ENCODE peak calls at places on chromosomes 3 and 15, in six cellular contexts. W is Caco-2, O is AG04450, Z is psoas muscle, H is colonic mucosa, F is stomach. X is an unnamed sample.

GRCh38 chr3:10602769-10603768 is 97.7 kb upstream of the ATP2B2 start:
- DNase-seq in W (no peak), O (no peak), Z (no peak), H (no peak), F (no peak), X (peak; percentile 19)

GRCh38 chr3:118501152-118501551 is 533.5 kb downstream of the IGSF11 start:
- DNase-seq in W (peak; percentile 14), O (no peak), Z (no peak), H (peak; percentile 24), F (peak; percentile 39), X (no peak)

GRCh38 chr3:67648229-67648628 is 6.2 kb downstream of the SUCLG2 start:
- DNase-seq in W (no peak), O (no peak), Z (no peak), H (peak; percentile 31), F (no peak), X (no peak)

GRCh38 chr3:122572940-122573412 is 4.5 kb upstream of the PARP15 start:
- DNase-seq in W (peak; percentile 10), O (no peak), Z (no peak), H (no peak), F (peak; percentile 34), X (peak; percentile 38)

GRCh38 chr3:99145031-99145430 is 243.5 kb upstream of the DCBLD2 start:
- DNase-seq in W (no peak), O (no peak), Z (no peak), H (no peak), F (no peak), X (no peak)

GRCh38 chr3:46824561-46824960 is 38.7 kb downstream of the MYL3 start:
- DNase-seq in W (no peak), O (no peak), Z (no peak), H (no peak), F (no peak), X (no peak)

GRCh38 chr15:37096878-37097568 is 3.3 kb downstream of the MEIS2 start:
- DNase-seq in W (no peak), O (no peak), Z (no peak), H (no peak), F (no peak), X (no peak)

GRCh38 chr3:10192953-10193691 is 28.4 kb downstream of the IRAK2 start:
- DNase-seq in W (no peak), O (peak; percentile 68), Z (no peak), H (peak; percentile 46), F (peak; percentile 42), X (peak; percentile 74)

GRCh38 chr3:32340039-32340438 is 51.6 kb upstream of the CMTM7 start:
- DNase-seq in W (peak; percentile 68), O (no peak), Z (no peak), H (no peak), F (no peak), X (no peak)

GRCh38 chr3:184491011-184491576 is 70.5 kb upstream of the EPHB3 start:
- DNase-seq in W (peak; percentile 55), O (no peak), Z (no peak), H (peak; percentile 64), F (peak; percentile 55), X (no peak)

GRCh38 chr3:156176048-156176447 is 55.7 kb downstream of the KCNAB1 start:
- DNase-seq in W (no peak), O (no peak), Z (no peak), H (no peak), F (no peak), X (no peak)

GRCh38 chr3:181604267-181604666 is 107.5 kb upstream of the SOX2 start:
- DNase-seq in W (no peak), O (no peak), Z (no peak), H (no peak), F (no peak), X (no peak)

GRCh38 chr3:129123314-129124060 is 1.9 kb upstream of the RAB43 start:
- DNase-seq in W (peak; percentile 55), O (no peak), Z (no peak), H (peak; percentile 66), F (no peak), X (no peak)
- TF ChIP-seq CTCF in W (no peak), O (no peak), Z (no peak), H (no peak), F (no peak), X (no peak)

GRCh38 chr15:97728791-97729190 is 231.7 kb upstream of the ARRDC4 start:
- DNase-seq in W (no peak), O (no peak), Z (no peak), H (no peak), F (no peak), X (no peak)

GRCh38 chr15:97729270-97729669 is 231.2 kb upstream of the ARRDC4 start:
- DNase-seq in W (no peak), O (no peak), Z (no peak), H (no peak), F (no peak), X (no peak)

DNA sequence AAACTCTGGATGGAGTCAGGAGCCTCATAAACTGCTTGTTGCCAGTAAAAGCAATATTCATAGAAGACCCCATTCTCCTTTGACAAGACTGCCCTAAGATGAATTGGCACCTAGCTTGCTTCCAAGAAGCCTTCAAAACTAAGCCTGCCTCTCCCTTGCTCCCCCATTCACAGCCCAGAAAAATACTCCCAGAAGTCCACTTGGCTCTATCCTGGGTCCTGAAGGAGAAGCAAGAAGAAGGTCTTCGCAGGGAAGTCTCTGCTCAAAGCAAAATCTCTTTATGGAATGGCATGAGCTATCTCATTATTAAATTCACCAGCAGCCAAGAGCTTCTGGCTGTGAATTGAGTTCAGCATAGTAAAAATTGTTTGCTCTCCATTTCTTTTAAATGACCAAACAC is 230.2 kb upstream of the ARRDC4 start:
- DNase-seq in W (no peak), O (no peak), Z (no peak), H (no peak), F (no peak), X (no peak)
- H3K27me3 ChIP-seq in W (no peaks in the 10 kb centered on the region), O (no peaks in the 10 kb centered on the region), Z (no peaks in the 10 kb centered on the region), H (no peaks in the 10 kb centered on the region), F (no peaks in the 10 kb centered on the region), X (no peaks in the 10 kb centered on the region)

GRCh38 chr3:186966406-186966805 is 36.1 kb downstream of the ST6GAL1 start:
- DNase-seq in W (no peak), O (no peak), Z (no peak), H (no peak), F (no peak), X (no peak)

GRCh38 chr3:186963636-186964035 is 33.3 kb downstream of the ST6GAL1 start:
- DNase-seq in W (no peak), O (no peak), Z (no peak), H (no peak), F (no peak), X (no peak)

GRCh38 chr3:186964629-186965028 is 34.3 kb downstream of the ST6GAL1 start:
- DNase-seq in W (no peak), O (no peak), Z (no peak), H (no peak), F (no peak), X (no peak)

GRCh38 chr3:186964071-186964470 is 33.7 kb downstream of the ST6GAL1 start:
- DNase-seq in W (no peak), O (no peak), Z (no peak), H (no peak), F (no peak), X (no peak)

DNA sequence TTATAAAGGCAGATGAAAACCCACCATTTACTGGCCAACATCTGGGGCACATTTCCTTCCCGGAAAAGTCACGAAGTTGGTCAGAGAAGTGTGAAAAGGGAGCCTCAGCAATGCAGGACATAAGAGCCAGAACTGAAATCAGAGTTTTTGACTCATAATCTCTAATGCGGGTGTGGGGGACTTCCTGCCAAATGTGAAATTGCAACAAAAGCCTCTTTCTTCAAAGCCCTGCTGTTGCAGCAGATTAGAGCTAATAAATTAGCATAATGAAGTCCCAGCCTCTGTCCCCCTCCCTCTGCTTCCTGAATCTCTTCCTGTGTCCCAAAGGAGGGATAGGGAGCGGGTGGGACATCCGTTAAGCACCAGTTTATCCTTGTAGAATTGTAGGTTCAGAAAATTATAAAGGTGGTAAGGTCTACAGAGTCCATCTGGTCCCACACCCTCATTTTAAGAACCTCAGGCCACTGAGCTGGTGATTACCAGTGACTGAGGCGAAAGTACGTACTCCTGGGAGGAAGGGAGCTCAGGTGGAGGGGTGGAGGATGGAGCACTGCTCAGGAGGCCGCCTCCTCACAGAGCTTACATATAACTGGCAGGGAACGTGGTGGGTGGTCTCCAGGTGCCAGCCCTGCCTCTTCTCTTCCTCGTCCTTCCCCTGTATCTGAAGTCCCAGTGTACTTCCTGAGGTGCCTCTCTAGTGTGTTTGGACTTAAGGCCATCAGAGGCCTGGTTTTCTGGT is 35.0 kb downstream of the ST6GAL1 start:
- DNase-seq in W (no peak), O (no peak), Z (no peak), H (no peak), F (no peak), X (peak; percentile 29)
- H3K4me3 ChIP-seq in W (no peak overlapping the region), O (no peak overlapping the region), Z (no peak overlapping the region), H (no peak overlapping the region), F (no peak overlapping the region), X (no peak overlapping the region)

GRCh38 chr3:62312201-62312600 is 61.1 kb downstream of the FEZF2 start:
- DNase-seq in W (no peak), O (no peak), Z (no peak), H (no peak), F (no peak), X (no peak)
- TF ChIP-seq CTCF in W (no peak), O (no peak), Z (no peak), H (no peak), F (no peak), X (no peak)

GRCh38 chr15:70438776-70439175 is 324.6 kb downstream of the UACA start:
- DNase-seq in W (no peak), O (no peak), Z (no peak), H (no peak), F (no peak), X (no peak)
- H3K27me3 ChIP-seq in W (no peaks in the 10 kb centered on the region), O (peaks cover 72% of the 10 kb centered on the region), Z (peaks cover 15% of the 10 kb centered on the region), H (no peaks in the 10 kb centered on the region), F (peaks cover 3% of the 10 kb centered on the region), X (peaks cover 2% of the 10 kb centered on the region)

GRCh38 chr3:142595141-142595540 is 1.1 kb upstream of the PLS1 start:
- DNase-seq in W (no peak), O (no peak), Z (no peak), H (no peak), F (no peak), X (no peak)
- H3K4me3 ChIP-seq in W (peak overlapping the region; percentile 63), O (no peak overlapping the region), Z (no peak overlapping the region), H (no peak overlapping the region), F (peak overlapping the region; percentile 61), X (no peak overlapping the region)

GRCh38 chr3:170357920-170358854 is 672 bp downstream of the SKIL start:
- DNase-seq in W (peak; percentile 81), O (no peak), Z (peak; percentile 94), H (peak; percentile 85), F (peak; percentile 80), X (peak; percentile 84)
- TF ChIP-seq CTCF in W (peak; percentile 64), O (peak; percentile 42), Z (peak; percentile 23), H (no peak), F (peak; percentile 35), X (peak; percentile 79)